ENCODE peak calls at places on chromosome 17, in six cellular contexts. E is ovary, K is transverse colon, G is PC-3, W is tibial artery, F is psoas muscle. J is an unnamed sample. For H3K36me3 and H3K27me3, the result is how much of the 10 kb centered on the place peaks cover.

GRCh38 chr17:30372755-30373154 is 6.0 kb upstream of the CPD start:
- DNase-seq in G (peak), E (no peak), K (no peak), F (no peak), W (no peak), J (peak)

GRCh38 chr17:15351925-15352324 is 10.5 kb upstream of the TEKT3 start:
- DNase-seq in W (no peak), G (peak), F (no peak), E (no peak), K (peak), J (peak)

GRCh38 chr17:28720247-28720996 is 637 bp downstream of the RPL23A start:
- DNase-seq in W (no peak), G (no peak), E (no peak), F (no peak), K (no peak), J (no peak)

GRCh38 chr17:5557485-5557884 is 26.8 kb downstream of the NLRP1 start:
- DNase-seq in G (peak), E (no peak), W (no peak), K (no peak), F (no peak), J (peak)

GRCh38 chr17:5024604-5025003 is 10.6 kb downstream of the SLC52A1 start:
- DNase-seq in K (no peak), E (no peak), F (no peak), G (no peak), W (no peak), J (no peak)

GRCh38 chr17:81308161-81308560 is 13.1 kb upstream of the SLC38A10 start:
- DNase-seq in G (no peak), W (no peak), K (no peak), E (no peak), F (peak), J (no peak)

GRCh38 chr17:28970879-28971278 is 19.6 kb upstream of the PHF12 start:
- DNase-seq in W (no peak), F (no peak), K (no peak), G (no peak), E (no peak), J (no peak)

GRCh38 chr17:79960788-79961522 is 74.7 kb downstream of the TBC1D16 start:
- DNase-seq in E (no peak), G (peak), F (no peak), K (no peak), W (no peak), J (peak)

GRCh38 chr17:67980456-67980855 is 15.8 kb downstream of the C17orf58 start:
- DNase-seq in E (no peak), F (no peak), K (no peak), G (no peak), W (peak), J (no peak)

GRCh38 chr17:27386206-27387075 is 69.8 kb upstream of the KSR1 start:
- DNase-seq in F (no peak), G (no peak), K (no peak), E (no peak), W (peak), J (no peak)

GRCh38 chr17:77957869-77958715 is at the start of gene TNRC6C:
- DNase-seq in G (peak), K (peak), W (peak), F (peak), E (peak), J (peak)

GRCh38 chr17:78645421-78646295 is 68.5 kb upstream of the DNAH17 start:
- DNase-seq in F (peak), K (peak), G (peak), E (no peak), W (peak), J (peak)

GRCh38 chr17:62652251-62653001 is 25.0 kb downstream of the MRC2 start:
- DNase-seq in G (peak), W (peak), E (peak), K (peak), F (peak), J (peak)

GRCh38 chr17:8453326-8453725 is 17.6 kb downstream of the NDEL1 start:
- DNase-seq in E (no peak), K (no peak), G (no peak), F (no peak), W (no peak), J (no peak)
- H3K36me3 ChIP-seq in E (under half), K (half or more), G (under half), F (under half), W (half or more), J (under half)

GRCh38 chr17:2364132-2365116 is 27.1 kb downstream of the SGSM2 start:
- DNase-seq in E (no peak), K (no peak), G (no peak), F (peak), W (no peak), J (no peak)

GRCh38 chr17:2368383-2368782 is 31.1 kb downstream of the SGSM2 start:
- DNase-seq in G (no peak), F (no peak), W (no peak), K (no peak), E (no peak), J (no peak)

GRCh38 chr17:2365132-2365531 is 27.8 kb downstream of the SGSM2 start:
- DNase-seq in E (no peak), W (no peak), G (no peak), F (no peak), K (no peak), J (no peak)

GRCh38 chr17:2369039-2369438 is 31.7 kb downstream of the SGSM2 start:
- DNase-seq in K (no peak), F (no peak), W (no peak), G (no peak), E (no peak), J (no peak)

GRCh38 chr17:2366747-2367494 is 29.6 kb downstream of the SGSM2 start:
- DNase-seq in F (no peak), G (no peak), E (no peak), W (no peak), K (no peak), J (no peak)
- TF ChIP-seq CTCF in F (no peak), G (no peak), E (no peak), W (no peak), K (no peak), J (peak)

GRCh38 chr17:39668141-39668924 is at the start of gene PNMT:
- DNase-seq in G (peak), K (peak), W (peak), F (peak), E (peak), J (peak)

GRCh38 chr17:39665642-39666221 is 583 bp downstream of the TCAP start:
- DNase-seq in F (peak), G (peak), W (peak), E (no peak), K (no peak), J (no peak)

GRCh38 chr17:39666601-39667261 is 1.5 kb upstream of the PNMT start:
- DNase-seq in E (no peak), G (no peak), W (peak), K (no peak), F (peak), J (no peak)

GRCh38 chr17:39666231-39666600 is 1.1 kb downstream of the TCAP start:
- DNase-seq in E (no peak), K (no peak), F (no peak), G (no peak), W (no peak), J (no peak)

DNA sequence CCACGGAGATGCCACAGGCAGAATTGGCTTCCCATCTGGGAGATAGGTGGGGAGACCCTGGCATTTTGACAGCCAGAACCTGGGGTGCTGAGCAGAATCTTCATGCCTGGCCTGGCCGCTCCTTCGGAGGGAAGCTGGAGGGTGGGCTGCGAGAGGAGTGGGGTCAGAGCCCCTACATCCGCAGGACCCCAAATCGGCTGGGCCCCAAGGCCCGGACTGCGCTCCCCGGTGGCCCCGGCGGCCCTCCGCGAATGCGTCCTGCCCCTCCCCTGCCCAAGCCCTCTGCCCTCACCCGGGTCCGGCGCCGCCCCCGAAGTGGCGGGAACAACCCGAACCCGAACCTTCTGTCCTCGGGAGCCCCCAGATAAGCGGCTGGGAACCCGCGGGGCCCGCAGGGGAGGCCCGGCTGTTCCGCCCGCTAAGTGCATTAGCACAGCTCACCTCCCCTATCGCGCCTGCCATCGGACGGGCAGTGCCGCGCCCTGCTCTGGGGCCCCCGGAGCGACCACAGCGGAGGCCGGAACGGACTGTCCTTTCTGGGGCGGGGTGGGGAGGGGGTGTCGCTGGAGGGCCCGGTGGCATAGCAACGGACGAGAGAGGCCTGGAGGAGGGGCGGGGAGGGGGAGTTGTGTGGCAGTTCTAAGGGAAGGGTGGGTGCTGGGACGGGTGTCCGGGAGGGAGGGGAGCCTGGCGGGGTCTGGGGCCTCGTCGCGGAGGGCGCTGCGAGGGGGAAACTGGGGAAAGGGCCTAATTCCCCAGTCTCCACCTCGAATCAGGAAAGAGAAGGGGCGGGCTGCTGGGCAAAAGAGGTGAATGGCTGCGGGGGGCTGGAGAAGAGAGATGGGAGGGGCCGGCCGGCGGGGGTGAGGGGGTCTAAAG is 752 bp upstream of the PNMT start:
- DNase-seq in G (no peak), W (peak), K (peak), E (no peak), F (no peak), J (no peak)
- H3K27me3 ChIP-seq in G (under half), W (under half), K (half or more), E (under half), F (under half), J (under half)

DNA sequence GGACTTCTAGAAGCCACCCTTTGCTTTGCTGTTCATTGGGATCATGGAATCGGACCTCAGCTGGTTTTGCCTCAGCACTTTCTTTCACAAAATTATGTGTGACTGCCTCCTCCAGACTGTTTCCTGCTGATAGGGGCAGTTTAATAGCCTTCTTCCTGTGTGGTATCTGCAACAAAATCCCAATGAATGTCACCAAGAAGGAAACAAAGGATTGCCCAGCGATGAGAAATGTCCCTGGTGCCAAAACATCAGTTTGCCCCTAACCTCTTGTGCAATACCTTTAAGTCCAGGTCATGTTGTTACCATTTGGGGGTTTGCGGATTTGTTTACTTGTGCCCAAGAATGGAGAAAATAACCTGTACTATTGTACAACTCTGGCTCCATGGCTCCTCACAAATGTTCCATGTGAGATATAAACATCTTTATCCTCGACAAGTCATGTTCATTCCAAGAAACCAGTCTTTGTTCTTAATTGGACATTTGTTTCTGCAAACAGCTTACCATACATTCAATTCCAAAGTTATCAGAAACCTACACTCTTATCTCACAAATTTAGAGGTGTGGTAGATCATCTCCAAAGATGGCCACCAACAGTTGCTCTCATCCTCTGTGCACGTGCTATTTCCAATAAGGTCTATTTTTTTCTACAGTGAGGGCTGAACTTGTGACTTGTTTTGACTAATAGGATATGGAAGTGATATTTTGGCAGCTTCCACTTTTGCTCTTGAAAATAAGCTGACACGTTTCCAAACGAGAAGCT is 14.8 kb downstream of the TAC4 start:
- DNase-seq in F (no peak), K (no peak), W (no peak), E (no peak), G (no peak), J (no peak)
- H3K36me3 ChIP-seq in F (under half), K (under half), W (under half), E (under half), G (under half), J (under half)

DNA sequence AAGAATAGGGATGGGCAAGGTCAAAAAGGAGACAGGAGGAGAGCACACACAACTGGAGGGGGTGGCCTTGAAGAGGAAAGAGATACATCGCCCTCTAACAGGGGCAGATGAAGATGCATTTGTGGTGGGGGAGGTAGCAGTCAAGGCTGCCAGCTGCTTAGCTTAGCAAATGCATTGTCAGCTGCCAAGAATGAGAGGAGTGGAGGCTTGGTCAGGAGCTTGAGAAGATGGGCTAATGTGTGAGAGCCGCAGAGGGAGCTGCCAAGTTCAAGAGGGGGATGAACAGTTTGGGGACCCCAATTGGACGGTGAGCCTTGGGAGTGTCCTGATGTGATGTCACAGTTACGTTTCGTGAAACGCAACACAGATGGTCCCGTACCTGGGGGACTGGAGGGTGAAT is 28.9 kb upstream of the GNA13 start:
- DNase-seq in W (peak), E (no peak), G (no peak), K (no peak), F (no peak), J (no peak)
- TF ChIP-seq CTCF in W (no peak), E (no peak), G (no peak), K (no peak), F (no peak), J (no peak)

GRCh38 chr17:9226130-9226793 is 205.0 kb downstream of the NTN1 start:
- DNase-seq in G (no peak), F (no peak), E (no peak), W (no peak), K (no peak), J (no peak)
- H3K27me3 ChIP-seq in G (under half), F (under half), E (under half), W (under half), K (under half), J (under half)

DNA sequence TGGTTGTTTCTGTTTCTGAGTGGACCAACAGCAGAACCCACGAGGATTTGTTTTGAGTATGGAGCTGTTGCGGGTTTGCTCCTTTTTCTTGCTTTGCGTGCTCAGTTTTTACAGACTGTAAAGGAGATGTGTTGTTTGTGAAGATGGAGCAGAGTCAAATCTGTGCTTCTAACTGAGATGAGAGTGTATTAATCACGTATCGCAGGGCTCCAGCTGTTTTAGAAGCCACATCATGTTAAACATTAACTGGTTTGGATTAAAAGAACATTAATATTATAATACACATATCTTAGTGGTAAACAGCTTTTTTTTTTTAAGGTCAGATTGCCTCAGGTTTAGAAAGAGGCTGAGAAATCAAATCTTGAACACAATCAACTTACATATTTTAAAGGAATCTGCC is 69.4 kb downstream of the YPEL2 start:
- DNase-seq in F (no peak), G (no peak), W (no peak), K (no peak), E (no peak), J (no peak)
- H3K36me3 ChIP-seq in F (under half), G (under half), W (under half), K (under half), E (under half), J (under half)

GRCh38 chr17:10349403-10349802 is 23.4 kb downstream of the MYH13 start:
- DNase-seq in G (no peak), E (no peak), F (no peak), W (no peak), K (no peak), J (no peak)
- TF ChIP-seq CTCF in G (no peak), E (no peak), F (no peak), W (no peak), K (no peak), J (no peak)

GRCh38 chr17:50328926-50329325 is 17.0 kb upstream of the XYLT2 start:
- DNase-seq in E (no peak), K (no peak), W (no peak), G (no peak), F (no peak), J (no peak)

GRCh38 chr17:50331085-50331791 is 14.7 kb upstream of the XYLT2 start:
- DNase-seq in E (no peak), F (no peak), G (peak), W (peak), K (no peak), J (peak)

GRCh38 chr17:50330151-50330753 is 15.7 kb upstream of the XYLT2 start:
- DNase-seq in E (no peak), G (no peak), W (no peak), K (no peak), F (no peak), J (no peak)

GRCh38 chr17:50329716-50330115 is 16.2 kb upstream of the XYLT2 start:
- DNase-seq in G (no peak), W (no peak), F (no peak), E (no peak), K (no peak), J (no peak)

GRCh38 chr17:50332196-50332595 is 13.7 kb upstream of the XYLT2 start:
- DNase-seq in F (no peak), K (no peak), W (no peak), G (no peak), E (no peak), J (no peak)
- H3K27me3 ChIP-seq in F (under half), K (under half), W (under half), G (under half), E (under half), J (under half)